ENCODE peak calls at places on chromosomes 3 and 15, in four cellular contexts. J, S, Y and Z are unnamed samples.

GRCh38 chr3:63654246-63654645 is 1.8 kb downstream of the SNTN start:
- DNase-seq in J (no peak), S (no peak), Y (no peak), Z (no peak)

GRCh38 chr15:89433686-89434085 is 62.7 kb downstream of the RHCG start:
- DNase-seq in J (no peak), S (no peak), Y (no peak), Z (no peak)

GRCh38 chr3:48678056-48678455 is 7.7 kb downstream of the NCKIPSD start:
- DNase-seq in J (no peak), S (no peak), Y (no peak), Z (no peak)

GRCh38 chr3:137032465-137033120 is 74.8 kb downstream of the IL20RB start:
- DNase-seq in Y (peak), J (peak), S (peak), Z (peak)

GRCh38 chr15:85041230-85041629 is 59.6 kb downstream of the PDE8A start:
- DNase-seq in S (no peak), Y (no peak), J (no peak), Z (no peak)

GRCh38 chr15:75058127-75058905 is 34.9 kb downstream of the PPCDC start:
- DNase-seq in S (peak), Y (no peak), J (no peak), Z (no peak)

GRCh38 chr3:99534951-99535704 is 103.3 kb upstream of the COL8A1 start:
- DNase-seq in S (no peak), Y (no peak), J (peak), Z (no peak)

GRCh38 chr3:45841380-45841700 is 579 bp downstream of the LZTFL1 start:
- DNase-seq in Y (no peak), J (no peak), S (no peak), Z (peak)

GRCh38 chr3:11582123-11582968 is 61.4 kb downstream of the VGLL4 start:
- DNase-seq in J (no peak), S (peak), Y (no peak), Z (peak)

GRCh38 chr3:73094127-73094526 is 32.7 kb downstream of the EBLN2 start:
- DNase-seq in Y (no peak), J (no peak), S (no peak), Z (peak)